ENCODE peak calls at places on chromosomes 13 and 19, in seven cellular contexts. V is HFF-Myc; T is spleen; F is WTC11; H is CD8-positive, alpha-beta memory T cell; C is right lobe of liver; U is nucleus accumbens. Y is an unnamed sample.

GRCh38 chr13:42393573-42394360 is 121.8 kb downstream of the AKAP11 start:
- DNase-seq in V (no peak), T (no peak), F (no peak), H (no peak), C (no peak), U (no peak), Y (no peak)

GRCh38 chr19:43763473-43763939 is 8.7 kb upstream of the SMG9 start:
- DNase-seq in V (no peak), T (no peak), F (no peak), H (no peak), C (peak; percentile 33), U (no peak), Y (no peak)

GRCh38 chr19:21482863-21483276 is 22.5 kb upstream of the ZNF429 start:
- DNase-seq in V (no peak), T (peak; percentile 88), F (peak; percentile 72), H (peak; percentile 21), C (peak; percentile 63), U (no peak), Y (peak; percentile 9)

GRCh38 chr13:39484506-39485313 is 118.3 kb downstream of the LHFPL6 start:
- DNase-seq in V (no peak), T (no peak), F (no peak), H (no peak), C (no peak), U (no peak), Y (no peak)

GRCh38 chr19:23287620-23288019 is 37.4 kb upstream of the ZNF724 start:
- DNase-seq in V (no peak), T (no peak), F (no peak), H (no peak), C (no peak), U (no peak), Y (no peak)

GRCh38 chr19:40365613-40366401 is 17.3 kb downstream of the PLD3 start:
- DNase-seq in V (peak; percentile 14), T (peak; percentile 83), F (peak; percentile 89), H (peak; percentile 8), C (peak; percentile 59), U (peak; percentile 70), Y (peak; percentile 24)

GRCh38 chr13:86933676-86934075 is 737.5 kb upstream of the SLITRK5 start:
- DNase-seq in V (no peak), T (no peak), F (no peak), H (no peak), C (no peak), U (no peak), Y (no peak)

GRCh38 chr19:19285723-19286122 is 12.6 kb upstream of the TM6SF2 start:
- DNase-seq in V (no peak), T (no peak), F (no peak), H (no peak), C (no peak), U (no peak), Y (no peak)

GRCh38 chr13:99426426-99426825 is 74.8 kb upstream of the TM9SF2 start:
- DNase-seq in V (no peak), T (no peak), F (no peak), H (no peak), C (no peak), U (no peak), Y (no peak)

GRCh38 chr19:35713904-35714440 is 3.8 kb upstream of the KMT2B start:
- DNase-seq in V (no peak), T (no peak), F (no peak), H (no peak), C (no peak), U (no peak), Y (no peak)

GRCh38 chr19:10817291-10818038 is 18.5 kb downstream of the TMED1 start:
- DNase-seq in V (peak; percentile 96), T (no peak), F (no peak), H (no peak), C (no peak), U (no peak), Y (no peak)

GRCh38 chr13:21113851-21114306 is 52.5 kb upstream of the LATS2 start:
- DNase-seq in V (no peak), T (no peak), F (no peak), H (no peak), C (no peak), U (no peak), Y (no peak)

GRCh38 chr13:49749852-49750251 is 42.6 kb downstream of the KPNA3 start:
- DNase-seq in V (no peak), T (no peak), F (no peak), H (no peak), C (no peak), U (no peak), Y (no peak)

GRCh38 chr13:60836821-60837220 is 439.8 kb downstream of the TDRD3 start:
- DNase-seq in V (no peak), T (no peak), F (no peak), H (no peak), C (no peak), U (no peak), Y (no peak)

GRCh38 chr13:67230243-67230773 is at the start of gene PCDH9:
- DNase-seq in V (peak; percentile 75), T (peak; percentile 95), F (peak; percentile 94), H (peak; percentile 86), C (peak; percentile 93), U (peak; percentile 98), Y (peak; percentile 98)

GRCh38 chr13:61252213-61252612 is 163.4 kb downstream of the PCDH20 start:
- DNase-seq in V (no peak), T (no peak), F (no peak), H (no peak), C (no peak), U (no peak), Y (no peak)